ENCODE peak calls at places on chromosomes 6 and 20, in nine cellular contexts. R is endodermal cell; U is effector CD8-positive, alpha-beta T cell; D is NCI-H1694 treated with DMSO at 0.1 percent for 48 hours; B is omental fat pad; K is activated naive CD4-positive, alpha-beta T cell; C is substantia nigra; X is stromal cell of bone marrow; H is astrocyte. P is an unnamed sample.

GRCh38 chr6:41416165-41416837 is 80.9 kb downstream of the NCR2 start:
- DNase-seq in H (no peak), D (peak), K (no peak), U (no peak), B (no peak), R (peak), X (no peak), C (no peak), P (no peak)

GRCh38 chr6:43436577-43437282 is 9.4 kb downstream of the ABCC10 start:
- DNase-seq in R (no peak), H (peak), D (no peak), U (no peak), C (no peak), B (no peak), X (peak), K (no peak), P (peak)

GRCh38 chr6:79949235-79949634 is 1.9 kb upstream of the ELOVL4 start:
- DNase-seq in U (peak), D (no peak), R (peak), H (peak), C (no peak), X (peak), K (peak), B (no peak), P (no peak)

GRCh38 chr6:83252717-83253116 is 59.6 kb downstream of the RWDD2A start:
- DNase-seq in D (no peak), C (no peak), K (no peak), H (peak), U (no peak), R (no peak), X (no peak), B (no peak), P (no peak)

GRCh38 chr20:19952392-19952791 is 64.8 kb upstream of the NAA20 start:
- DNase-seq in D (no peak), U (no peak), B (no peak), H (no peak), R (no peak), K (no peak), X (no peak), C (no peak), P (no peak)

GRCh38 chr6:40536442-40536841 is 50.7 kb downstream of the LRFN2 start:
- DNase-seq in B (no peak), U (no peak), R (peak), C (no peak), X (no peak), H (no peak), K (no peak), D (no peak), P (no peak)

GRCh38 chr6:22318404-22318803 is 21.6 kb upstream of the PRL start:
- DNase-seq in H (no peak), X (no peak), R (no peak), U (no peak), C (no peak), B (no peak), D (no peak), K (no peak), P (no peak)

GRCh38 chr6:111874030-111874425 is 776 bp upstream of the FYN start:
- DNase-seq in C (no peak), X (no peak), K (peak), R (no peak), H (no peak), D (peak), U (peak), B (no peak), P (no peak)

GRCh38 chr20:34515484-34516037 is 661 bp upstream of the DYNLRB1 start:
- DNase-seq in C (no peak), B (no peak), H (peak), U (peak), K (peak), D (peak), R (peak), X (no peak), P (peak)

GRCh38 chr6:118705799-118706481 is 54.5 kb upstream of the CEP85L start:
- DNase-seq in U (no peak), C (no peak), B (no peak), D (no peak), K (no peak), R (peak), X (no peak), H (peak), P (no peak)

GRCh38 chr6:53361549-53362031 is 12.8 kb upstream of the ELOVL5 start:
- DNase-seq in H (peak), U (peak), X (peak), K (peak), D (no peak), R (no peak), B (no peak), C (no peak), P (no peak)

GRCh38 chr6:33926451-33926850 is 122.6 kb upstream of the MLN start:
- DNase-seq in K (no peak), U (no peak), C (no peak), B (no peak), X (no peak), H (peak), D (peak), R (peak), P (no peak)

GRCh38 chr6:16973071-16973470 is 128.8 kb upstream of the STMND1 start:
- DNase-seq in R (no peak), H (no peak), B (no peak), X (no peak), C (no peak), D (no peak), U (no peak), K (no peak), P (no peak)

GRCh38 chr20:35947489-35947888 is 6.8 kb downstream of the SCAND1 start:
- DNase-seq in U (no peak), X (no peak), B (no peak), D (peak), H (no peak), R (peak), K (no peak), C (no peak), P (peak)

GRCh38 chr6:25193147-25193864 is 85.9 kb upstream of the CARMIL1 start:
- DNase-seq in U (no peak), H (peak), D (no peak), X (peak), B (no peak), K (no peak), C (no peak), R (no peak), P (peak)

GRCh38 chr6:39951716-39952115 is 17.5 kb upstream of the MOCS1 start:
- DNase-seq in U (no peak), R (no peak), K (no peak), X (no peak), D (no peak), B (no peak), C (no peak), H (peak), P (peak)

GRCh38 chr6:165968409-165968807 is 199.2 kb downstream of the TBXT start:
- DNase-seq in D (no peak), C (no peak), K (no peak), U (no peak), B (no peak), H (no peak), R (no peak), X (no peak), P (no peak)

GRCh38 chr6:119542037-119542436 is 192.5 kb upstream of the MAN1A1 start:
- DNase-seq in H (no peak), U (no peak), R (no peak), C (no peak), X (no peak), D (no peak), K (no peak), B (no peak), P (no peak)

GRCh38 chr20:1391640-1392442 is 1.0 kb downstream of the FKBP1A start:
- DNase-seq in H (peak), B (no peak), U (peak), C (no peak), D (no peak), X (no peak), K (no peak), R (peak), P (peak)

GRCh38 chr6:13703496-13703895 is 8.1 kb downstream of the RANBP9 start:
- DNase-seq in C (no peak), U (no peak), K (no peak), H (no peak), X (no peak), D (no peak), B (no peak), R (no peak), P (no peak)

GRCh38 chr20:25464501-25465204 is 57.2 kb downstream of the GINS1 start:
- DNase-seq in U (no peak), C (no peak), X (no peak), D (peak), K (no peak), B (no peak), H (no peak), R (no peak), P (no peak)

P was measured in lower leg skin.